ENCODE peak calls at places on chromosomes 11 and 22, in nine cellular contexts. N is EL; A is T1000; D is globus pallidus; L is stimulated activated CD4-positive, alpha-beta T cell treated with anti-CD3 and anti-CD28 coated beads, Interleukin-1b, Interleukin-23, amount 100 ng/mL, for 1 hour; B is T-helper 9 cell; O is HS-27A; V is endothelial cell; U is heart left ventricle. P is an unnamed sample.

GRCh38 chr11:119422505-119423416 is at the start of gene THY1:
- DNase-seq in N (peak), V (peak), B (no peak), L (no peak), U (peak), O (peak), D (peak), A (no peak), P (peak)

GRCh38 chr22:38286915-38287669 is 14.3 kb upstream of the TMEM184B start:
- DNase-seq in A (no peak), O (no peak), L (no peak), B (no peak), N (no peak), U (no peak), V (no peak), D (no peak), P (no peak)

GRCh38 chr11:106218096-106218495 is 140.6 kb downstream of the AASDHPPT start:
- DNase-seq in A (no peak), N (no peak), L (no peak), U (peak), V (no peak), O (no peak), D (no peak), B (no peak), P (no peak)

GRCh38 chr11:111730871-111731591 is 35.2 kb downstream of the PPP2R1B start:
- DNase-seq in L (no peak), O (no peak), A (no peak), N (peak), V (no peak), B (no peak), D (peak), U (no peak), P (peak)

GRCh38 chr11:18322818-18323570 is 627 bp downstream of the GTF2H1 start:
- DNase-seq in V (no peak), N (no peak), U (no peak), O (no peak), B (no peak), L (no peak), A (no peak), D (peak), P (no peak)

GRCh38 chr11:130448416-130449068 is at the start of gene ADAMTS15:
- DNase-seq in N (peak), D (no peak), O (no peak), U (peak), V (peak), A (peak), B (no peak), L (no peak), P (peak)

GRCh38 chr22:23693979-23694680 is 3.3 kb downstream of the RGL4 start:
- DNase-seq in U (no peak), L (no peak), O (no peak), V (no peak), N (no peak), A (no peak), B (no peak), D (no peak), P (no peak)

GRCh38 chr11:61580292-61580888 is 486 bp downstream of the SYT7 start:
- DNase-seq in V (peak), O (no peak), U (no peak), L (no peak), N (no peak), D (no peak), B (no peak), A (no peak), P (peak)

GRCh38 chr11:19711911-19712280 is 741 bp upstream of the NAV2 start:
- DNase-seq in L (no peak), V (no peak), D (peak), N (no peak), B (no peak), O (no peak), A (no peak), U (no peak), P (peak)

GRCh38 chr22:44145544-44145943 is 35.2 kb upstream of the PARVG start:
- DNase-seq in A (no peak), U (peak), O (no peak), N (no peak), V (no peak), B (no peak), D (no peak), L (no peak), P (no peak)

GRCh38 chr11:17457361-17458104 is 19.1 kb downstream of the ABCC8 start:
- DNase-seq in L (no peak), A (no peak), B (no peak), V (no peak), U (no peak), N (no peak), D (no peak), O (no peak), P (no peak)

GRCh38 chr22:23522642-23523251 is 57.3 kb downstream of the IGLL1 start:
- DNase-seq in L (no peak), U (peak), D (no peak), N (peak), B (no peak), O (no peak), A (no peak), V (no peak), P (peak)

GRCh38 chr22:44616461-44616860 is 85.5 kb upstream of the PRR5 start:
- DNase-seq in B (no peak), U (no peak), O (no peak), N (no peak), A (no peak), D (no peak), V (no peak), L (no peak), P (no peak)

GRCh38 chr11:75031224-75031753 is 42.6 kb downstream of the NEU3 start:
- DNase-seq in U (no peak), B (no peak), O (peak), A (no peak), L (no peak), N (peak), D (peak), V (no peak), P (no peak)

GRCh38 chr22:31954535-31955326 is 10.4 kb downstream of the YWHAH start:
- DNase-seq in U (peak), L (no peak), D (no peak), O (no peak), A (no peak), B (no peak), N (no peak), V (no peak), P (no peak)

GRCh38 chr11:73641668-73642067 is 4.7 kb upstream of the PLEKHB1 start:
- DNase-seq in N (no peak), B (no peak), V (no peak), A (no peak), D (no peak), L (no peak), U (no peak), O (no peak), P (no peak)

GRCh38 chr11:82636620-82637019 is 97.0 kb downstream of the FAM181B start:
- DNase-seq in N (no peak), U (no peak), O (no peak), V (no peak), B (no peak), D (no peak), L (no peak), A (no peak), P (no peak)

GRCh38 chr11:83773950-83774880 is 488.0 kb upstream of the CCDC90B start:
- DNase-seq in V (no peak), B (no peak), U (no peak), A (no peak), L (no peak), D (no peak), N (no peak), O (no peak), P (no peak)

GRCh38 chr22:39297490-39298193 is 21.8 kb downstream of the RPL3 start:
- DNase-seq in U (no peak), D (no peak), O (no peak), A (no peak), V (no peak), N (peak), B (no peak), L (no peak), P (peak)

GRCh38 chr11:124646148-124646547 is 23.5 kb downstream of the TBRG1 start:
- DNase-seq in A (no peak), D (no peak), V (no peak), U (no peak), N (no peak), B (no peak), O (no peak), L (no peak), P (no peak)

GRCh38 chr11:84747871-84748270 is 879.3 kb downstream of the DLG2 start:
- DNase-seq in A (no peak), N (no peak), D (no peak), O (no peak), V (no peak), L (no peak), B (no peak), U (no peak), P (no peak)

GRCh38 chr11:111796696-111797095 is 30.5 kb upstream of the PPP2R1B start:
- DNase-seq in N (no peak), L (no peak), U (no peak), D (no peak), B (no peak), V (no peak), A (no peak), O (no peak), P (no peak)

GRCh38 chr22:17257578-17257977 is 38.3 kb upstream of the ADA2 start:
- DNase-seq in B (no peak), L (no peak), D (no peak), U (no peak), V (no peak), O (no peak), A (no peak), N (no peak), P (no peak)

GRCh38 chr11:92219476-92219875 is 5.1 kb upstream of the FAT3 start:
- DNase-seq in O (no peak), U (no peak), N (no peak), V (no peak), L (no peak), D (no peak), A (no peak), B (no peak), P (no peak)

GRCh38 chr11:124839051-124839971 is 25.9 kb upstream of the ROBO3 start:
- DNase-seq in L (no peak), D (no peak), U (peak), B (no peak), V (peak), O (no peak), A (no peak), N (no peak), P (peak)

GRCh38 chr11:74493816-74494630 is 499 bp upstream of the LIPT2 start:
- DNase-seq in N (peak), D (no peak), V (no peak), L (no peak), B (no peak), U (no peak), A (no peak), O (no peak), P (peak)

P was measured in thyroid gland.